ENCODE peak calls at places on chromosomes 12 and 14, in eight cellular contexts. B, H, P, Q, N, X, Y and W are unnamed samples. For H3K4me1, the result is how much of the 10 kb centered on the place peaks cover.

GRCh38 chr14:72876710-72877063 is 17.2 kb downstream of the DPF3 start:
- DNase-seq in X (no peak), B (no peak), N (no peak), Y (no peak), Q (no peak), P (no peak), H (no peak), W (no peak)

GRCh38 chr14:104297721-104298401 is 159.5 kb downstream of the KIF26A start:
- DNase-seq in X (no peak), Q (no peak), H (no peak), P (no peak), N (no peak), B (no peak), Y (no peak), W (no peak)

GRCh38 chr14:56135001-56135400 is 16.8 kb downstream of the PELI2 start:
- DNase-seq in H (peak), B (no peak), N (no peak), Q (no peak), Y (no peak), P (no peak), X (no peak), W (no peak)

GRCh38 chr14:106786697-106787096 is 1260.3 kb downstream of the TMEM121 start:
- DNase-seq in B (no peak), Q (no peak), N (no peak), P (no peak), X (no peak), Y (no peak), H (no peak), W (no peak)

GRCh38 chr12:21429994-21430393 is 7.5 kb upstream of the PYROXD1 start:
- DNase-seq in N (no peak), Y (no peak), Q (no peak), H (no peak), B (no peak), X (no peak), P (no peak), W (no peak)

GRCh38 chr12:63843613-63844390 is 698 bp upstream of the SRGAP1 start:
- DNase-seq in H (peak), Y (peak), X (peak), Q (peak), P (no peak), N (peak), B (peak), W (peak)

GRCh38 chr14:59895721-59896120 is 24.2 kb upstream of the LRRC9 start:
- DNase-seq in X (no peak), B (no peak), N (no peak), H (no peak), Y (no peak), P (no peak), Q (no peak), W (no peak)

GRCh38 chr14:22462923-22463322 is 126.1 kb downstream of the DAD1 start:
- DNase-seq in N (no peak), Y (no peak), P (no peak), B (no peak), X (no peak), Q (no peak), H (no peak), W (no peak)

GRCh38 chr14:51540364-51540763 is 111.3 kb upstream of the FRMD6 start:
- DNase-seq in N (no peak), B (no peak), Q (peak), H (no peak), P (no peak), Y (no peak), X (no peak), W (peak)

GRCh38 chr12:108616359-108616758 is 17.3 kb downstream of the SELPLG start:
- DNase-seq in H (no peak), X (no peak), Q (no peak), Y (no peak), P (no peak), N (no peak), B (no peak), W (no peak)
- H3K4me1 ChIP-seq in H (under half), X (under half), Q (under half), Y (under half), P (under half), N (under half), B (under half), W (under half)

GRCh38 chr12:9753042-9753820 is 7.5 kb downstream of the CD69 start:
- DNase-seq in H (no peak), B (no peak), X (no peak), Q (no peak), N (no peak), P (no peak), Y (no peak), W (no peak)

GRCh38 chr12:9754097-9754964 is 6.4 kb downstream of the CD69 start:
- DNase-seq in H (no peak), Q (no peak), B (no peak), N (no peak), X (no peak), P (no peak), Y (no peak), W (no peak)

GRCh38 chr12:9756756-9757155 is 3.9 kb downstream of the CD69 start:
- DNase-seq in P (no peak), Y (no peak), H (no peak), X (no peak), N (no peak), B (no peak), Q (no peak), W (no peak)

GRCh38 chr12:9756174-9756573 is 4.5 kb downstream of the CD69 start:
- DNase-seq in Y (no peak), P (no peak), X (no peak), H (no peak), N (no peak), B (no peak), Q (no peak), W (no peak)

DNA sequence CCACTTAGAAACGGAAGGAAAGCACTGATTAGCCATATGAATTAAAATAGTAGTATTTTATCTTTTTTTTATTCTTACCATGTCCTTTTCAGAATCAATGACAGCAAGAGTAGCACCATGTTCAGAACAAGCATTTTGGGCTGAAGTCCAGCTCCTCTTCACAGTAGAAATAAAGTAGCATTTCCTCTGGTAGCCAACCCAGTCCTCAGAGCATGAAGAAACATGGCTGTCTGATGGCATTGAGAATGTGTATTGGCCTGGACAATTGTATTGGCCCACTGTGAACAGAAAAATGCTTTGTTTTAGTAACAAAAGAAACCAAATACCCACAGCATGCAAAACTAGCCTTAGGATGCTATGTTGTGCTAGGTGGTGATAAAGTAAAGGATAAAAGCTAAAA is 5.7 kb downstream of the CD69 start:
- DNase-seq in B (no peak), Y (no peak), X (no peak), H (no peak), Q (no peak), P (no peak), N (no peak), W (no peak)
- H3K27ac ChIP-seq in B (no peak), Y (no peak), X (no peak), H (no peak), Q (no peak), P (no peak), N (no peak), W (no peak)

DNA sequence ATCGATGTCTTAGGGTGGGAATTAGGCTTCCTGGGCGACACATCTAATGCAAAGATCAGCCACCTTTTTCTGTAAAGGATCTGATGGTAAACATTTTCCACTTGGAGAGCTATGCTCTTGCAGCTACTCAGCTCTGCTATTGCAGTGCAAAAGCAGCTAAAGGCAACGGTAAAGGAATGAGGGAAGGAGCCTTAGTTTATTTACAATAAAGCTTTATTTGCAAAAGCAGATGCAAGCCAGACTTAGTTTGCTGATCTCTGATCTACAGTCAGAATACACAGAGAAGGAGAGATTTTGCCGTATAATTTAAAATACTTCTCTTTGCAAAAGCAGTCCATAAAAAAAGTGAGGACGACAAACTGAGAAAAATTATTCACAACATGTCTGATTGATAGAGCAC is 3.2 kb downstream of the TCL1B start:
- DNase-seq in N (no peak), P (no peak), Q (no peak), H (no peak), Y (no peak), X (no peak), B (no peak), W (no peak)
- H3K4me1 ChIP-seq in N (under half), P (under half), Q (under half), H (under half), Y (under half), X (under half), B (under half), W (under half)

DNA sequence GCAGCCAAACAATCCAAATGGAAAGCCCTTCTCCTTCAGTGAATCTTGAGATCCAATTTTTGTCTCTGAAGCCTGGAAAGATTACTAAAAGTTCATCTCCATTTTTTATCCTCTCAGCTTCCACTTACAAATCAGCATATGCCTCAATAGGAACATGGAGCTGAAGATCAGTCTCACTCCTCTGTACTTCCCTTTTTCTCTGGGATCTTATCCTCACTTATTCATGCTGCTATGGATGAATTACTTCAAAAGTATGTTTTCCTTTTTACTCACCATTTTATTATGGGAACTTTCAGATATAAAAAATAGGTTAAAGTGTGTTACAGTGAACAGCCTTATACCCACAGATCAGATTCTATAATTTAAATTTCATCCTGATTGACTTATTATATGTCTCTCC is 14.4 kb upstream of the NTF3 start:
- DNase-seq in Y (no peak), N (no peak), Q (no peak), B (no peak), H (no peak), X (no peak), P (no peak), W (no peak)
- H3K27ac ChIP-seq in Y (no peak), N (no peak), Q (no peak), B (no peak), H (no peak), X (no peak), P (no peak), W (no peak)

DNA sequence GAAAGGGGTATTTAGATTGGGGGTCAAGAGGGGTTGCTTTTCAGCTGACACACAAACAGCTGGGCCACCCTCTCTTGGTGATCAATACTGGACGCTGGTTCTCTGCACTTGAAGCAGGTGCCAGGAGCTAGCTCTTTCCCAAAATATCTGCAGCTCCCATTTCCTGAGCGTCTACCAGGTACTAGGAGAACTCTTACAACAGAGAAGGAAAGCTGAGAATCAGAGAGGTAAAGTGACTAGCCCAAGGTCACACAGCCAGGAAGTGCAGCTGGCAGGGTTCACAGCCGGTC is 1.2 kb downstream of the TESC start:
- DNase-seq in Y (no peak), Q (no peak), P (no peak), H (no peak), N (no peak), X (no peak), B (no peak), W (no peak)
- H3K4me1 ChIP-seq in Y (under half), Q (under half), P (under half), H (half or more), N (under half), X (under half), B (under half), W (under half)

GRCh38 chr14:92516344-92516965 is 2.9 kb downstream of the RIN3 start:
- DNase-seq in X (no peak), H (no peak), P (no peak), Q (no peak), B (no peak), N (no peak), Y (no peak), W (no peak)
- H3K27ac ChIP-seq in X (peak), H (no peak), P (no peak), Q (no peak), B (no peak), N (no peak), Y (no peak), W (no peak)